ENCODE peak calls at places on chromosomes 3 and 15, in eight cellular contexts. One of them, this sample, is unnamed.

GRCh38 chr3:189457666-189458065 is 173.5 kb upstream of the TP63 start:
- DNase-seq in BJ: no peak
- DNase-seq in cardiac muscle cell: no peak
- DNase-seq in heart left ventricle: no peak
- DNase-seq in prostate gland: no peak
- DNase-seq in AG10803: no peak
- DNase-seq in GM12865: no peak
- DNase-seq in A549: no peak
- DNase-seq in this sample: no peak

GRCh38 chr15:72227192-72227586 is 3.8 kb downstream of the PKM start:
- DNase-seq in AG10803: peak
- DNase-seq in heart left ventricle: no peak
- DNase-seq in cardiac muscle cell: no peak
- DNase-seq in prostate gland: no peak
- DNase-seq in BJ: no peak
- DNase-seq in GM12865: peak
- DNase-seq in A549: no peak
- DNase-seq in this sample: peak

GRCh38 chr3:186160691-186161243 is 51.9 kb upstream of the ETV5 start:
- DNase-seq in GM12865: no peak
- DNase-seq in prostate gland: no peak
- DNase-seq in cardiac muscle cell: no peak
- DNase-seq in A549: no peak
- DNase-seq in AG10803: no peak
- DNase-seq in BJ: no peak
- DNase-seq in heart left ventricle: no peak
- DNase-seq in this sample: no peak

GRCh38 chr15:88658972-88659931 is 20.4 kb downstream of the ISG20 start:
- DNase-seq in AG10803: peak
- DNase-seq in A549: no peak
- DNase-seq in cardiac muscle cell: no peak
- DNase-seq in heart left ventricle: no peak
- DNase-seq in BJ: no peak
- DNase-seq in GM12865: no peak
- DNase-seq in prostate gland: no peak
- DNase-seq in this sample: peak

GRCh38 chr3:114175204-114175987 is 3.5 kb downstream of the DRD3 start:
- DNase-seq in cardiac muscle cell: peak
- DNase-seq in GM12865: no peak
- DNase-seq in heart left ventricle: no peak
- DNase-seq in BJ: no peak
- DNase-seq in A549: no peak
- DNase-seq in AG10803: no peak
- DNase-seq in prostate gland: no peak
- DNase-seq in this sample: no peak

GRCh38 chr3:52350436-52350835 is 34.3 kb downstream of the DNAH1 start:
- DNase-seq in heart left ventricle: peak
- DNase-seq in A549: no peak
- DNase-seq in cardiac muscle cell: no peak
- DNase-seq in BJ: no peak
- DNase-seq in GM12865: no peak
- DNase-seq in AG10803: no peak
- DNase-seq in prostate gland: no peak
- DNase-seq in this sample: no peak

GRCh38 chr3:197029511-197030167 is at the start of gene MELTF:
- DNase-seq in A549: peak
- DNase-seq in GM12865: peak
- DNase-seq in BJ: no peak
- DNase-seq in prostate gland: no peak
- DNase-seq in AG10803: peak
- DNase-seq in heart left ventricle: peak
- DNase-seq in cardiac muscle cell: peak
- DNase-seq in this sample: peak

GRCh38 chr3:159838936-159839335 is 149.7 kb upstream of the IL12A start:
- DNase-seq in cardiac muscle cell: no peak
- DNase-seq in AG10803: no peak
- DNase-seq in heart left ventricle: no peak
- DNase-seq in BJ: no peak
- DNase-seq in prostate gland: no peak
- DNase-seq in GM12865: no peak
- DNase-seq in A549: no peak
- DNase-seq in this sample: no peak

GRCh38 chr3:190721330-190721729 is 141.2 kb downstream of the GMNC start:
- DNase-seq in heart left ventricle: no peak
- DNase-seq in GM12865: peak
- DNase-seq in cardiac muscle cell: no peak
- DNase-seq in prostate gland: no peak
- DNase-seq in AG10803: no peak
- DNase-seq in BJ: no peak
- DNase-seq in A549: no peak
- DNase-seq in this sample: no peak

GRCh38 chr3:183259087-183259486 is 6.0 kb downstream of the B3GNT5 start:
- DNase-seq in BJ: no peak
- DNase-seq in A549: no peak
- DNase-seq in cardiac muscle cell: no peak
- DNase-seq in GM12865: no peak
- DNase-seq in prostate gland: no peak
- DNase-seq in heart left ventricle: no peak
- DNase-seq in AG10803: no peak
- DNase-seq in this sample: no peak

GRCh38 chr3:33575313-33575712 is 135.1 kb upstream of the UBP1 start:
- DNase-seq in prostate gland: no peak
- DNase-seq in BJ: no peak
- DNase-seq in A549: no peak
- DNase-seq in GM12865: no peak
- DNase-seq in AG10803: no peak
- DNase-seq in cardiac muscle cell: no peak
- DNase-seq in heart left ventricle: no peak
- DNase-seq in this sample: no peak

GRCh38 chr3:188796122-188796631 is 375.6 kb upstream of the TPRG1 start:
- DNase-seq in heart left ventricle: no peak
- DNase-seq in prostate gland: no peak
- DNase-seq in BJ: peak
- DNase-seq in AG10803: peak
- DNase-seq in GM12865: peak
- DNase-seq in A549: no peak
- DNase-seq in cardiac muscle cell: no peak
- DNase-seq in this sample: peak

GRCh38 chr15:58293622-58294550 is 137.9 kb upstream of the LIPC start:
- DNase-seq in prostate gland: no peak
- DNase-seq in GM12865: no peak
- DNase-seq in AG10803: no peak
- DNase-seq in BJ: no peak
- DNase-seq in heart left ventricle: no peak
- DNase-seq in A549: no peak
- DNase-seq in cardiac muscle cell: no peak
- DNase-seq in this sample: no peak

GRCh38 chr3:69499899-69500316 is 114.0 kb upstream of the FRMD4B start:
- DNase-seq in heart left ventricle: peak
- DNase-seq in prostate gland: no peak
- DNase-seq in A549: no peak
- DNase-seq in AG10803: no peak
- DNase-seq in BJ: no peak
- DNase-seq in cardiac muscle cell: no peak
- DNase-seq in GM12865: no peak
- DNase-seq in this sample: no peak

GRCh38 chr3:73520931-73521461 is 103.7 kb downstream of the PDZRN3 start:
- DNase-seq in BJ: no peak
- DNase-seq in AG10803: peak
- DNase-seq in cardiac muscle cell: no peak
- DNase-seq in GM12865: no peak
- DNase-seq in prostate gland: peak
- DNase-seq in heart left ventricle: peak
- DNase-seq in A549: no peak
- DNase-seq in this sample: no peak

GRCh38 chr15:66852064-66852905 is 150.2 kb downstream of the SMAD6 start:
- DNase-seq in cardiac muscle cell: no peak
- DNase-seq in heart left ventricle: no peak
- DNase-seq in GM12865: no peak
- DNase-seq in A549: no peak
- DNase-seq in BJ: no peak
- DNase-seq in AG10803: no peak
- DNase-seq in prostate gland: no peak
- DNase-seq in this sample: no peak

GRCh38 chr15:96324192-96324895 is 6.2 kb upstream of the NR2F2 start:
- DNase-seq in GM12865: no peak
- DNase-seq in BJ: no peak
- DNase-seq in prostate gland: no peak
- DNase-seq in AG10803: no peak
- DNase-seq in cardiac muscle cell: no peak
- DNase-seq in A549: no peak
- DNase-seq in heart left ventricle: no peak
- DNase-seq in this sample: peak

GRCh38 chr3:99842826-99843589 is 25.3 kb downstream of the CMSS1 start:
- DNase-seq in prostate gland: no peak
- DNase-seq in heart left ventricle: no peak
- DNase-seq in AG10803: peak
- DNase-seq in A549: no peak
- DNase-seq in cardiac muscle cell: peak
- DNase-seq in BJ: no peak
- DNase-seq in GM12865: peak
- DNase-seq in this sample: peak

GRCh38 chr3:147371141-147371540 is 35.2 kb downstream of the ZIC4 start:
- DNase-seq in A549: no peak
- DNase-seq in heart left ventricle: no peak
- DNase-seq in AG10803: no peak
- DNase-seq in cardiac muscle cell: no peak
- DNase-seq in BJ: no peak
- DNase-seq in prostate gland: no peak
- DNase-seq in GM12865: no peak
- DNase-seq in this sample: no peak

GRCh38 chr3:153626158-153626557 is 464.1 kb downstream of the RAP2B start:
- DNase-seq in heart left ventricle: no peak
- DNase-seq in A549: no peak
- DNase-seq in GM12865: peak
- DNase-seq in cardiac muscle cell: no peak
- DNase-seq in BJ: no peak
- DNase-seq in prostate gland: no peak
- DNase-seq in AG10803: no peak
- DNase-seq in this sample: no peak

GRCh38 chr3:125310623-125311076 is 64.5 kb downstream of the ZNF148 start:
- DNase-seq in prostate gland: no peak
- DNase-seq in AG10803: no peak
- DNase-seq in heart left ventricle: no peak
- DNase-seq in cardiac muscle cell: no peak
- DNase-seq in GM12865: peak
- DNase-seq in BJ: no peak
- DNase-seq in A549: no peak
- DNase-seq in this sample: no peak

GRCh38 chr3:134406331-134407246 is 32.3 kb upstream of the AMOTL2 start:
- DNase-seq in AG10803: no peak
- DNase-seq in prostate gland: no peak
- DNase-seq in GM12865: no peak
- DNase-seq in A549: no peak
- DNase-seq in cardiac muscle cell: peak
- DNase-seq in BJ: no peak
- DNase-seq in heart left ventricle: peak
- DNase-seq in this sample: no peak
- H3K4me3 ChIP-seq in AG10803: peak
- H3K4me3 ChIP-seq in prostate gland: peak
- H3K4me3 ChIP-seq in GM12865: no peak
- H3K4me3 ChIP-seq in A549: no peak
- H3K4me3 ChIP-seq in cardiac muscle cell: peak
- H3K4me3 ChIP-seq in BJ: peak
- H3K4me3 ChIP-seq in heart left ventricle: peak
- H3K4me3 ChIP-seq in this sample: peak

GRCh38 chr3:172447611-172448579 is at the start of gene GHSR:
- DNase-seq in heart left ventricle: no peak
- DNase-seq in A549: no peak
- DNase-seq in cardiac muscle cell: no peak
- DNase-seq in AG10803: no peak
- DNase-seq in BJ: no peak
- DNase-seq in prostate gland: no peak
- DNase-seq in GM12865: no peak
- DNase-seq in this sample: no peak
- H3K4me3 ChIP-seq in heart left ventricle: no peak
- H3K4me3 ChIP-seq in A549: no peak
- H3K4me3 ChIP-seq in cardiac muscle cell: no peak
- H3K4me3 ChIP-seq in AG10803: no peak
- H3K4me3 ChIP-seq in BJ: no peak
- H3K4me3 ChIP-seq in prostate gland: no peak
- H3K4me3 ChIP-seq in GM12865: no peak
- H3K4me3 ChIP-seq in this sample: no peak

DNA sequence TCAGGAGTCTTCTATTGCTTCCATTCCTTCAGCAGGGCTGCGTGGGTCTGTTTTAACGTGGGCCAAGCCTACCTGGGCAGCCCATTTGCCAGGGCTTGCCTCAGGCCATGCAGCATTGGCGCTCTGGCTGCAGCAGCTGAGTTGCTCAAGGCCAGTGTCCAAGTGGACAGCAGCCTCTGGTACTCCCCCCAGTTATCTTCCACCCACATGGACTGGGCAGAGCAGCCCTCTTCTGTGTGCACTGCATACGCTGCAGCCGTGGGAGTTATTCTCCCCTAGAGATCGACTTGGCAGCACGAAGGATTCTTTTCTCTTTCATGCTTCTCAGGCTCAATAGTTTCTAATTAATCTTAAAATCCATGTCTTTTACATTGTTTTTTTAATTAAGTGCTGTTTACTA is 6.9 kb upstream of the CAPN3 start:
- DNase-seq in cardiac muscle cell: no peak
- DNase-seq in BJ: no peak
- DNase-seq in prostate gland: no peak
- DNase-seq in GM12865: no peak
- DNase-seq in A549: no peak
- DNase-seq in heart left ventricle: no peak
- DNase-seq in AG10803: no peak
- DNase-seq in this sample: no peak
- H3K4me3 ChIP-seq in cardiac muscle cell: no peak
- H3K4me3 ChIP-seq in BJ: no peak
- H3K4me3 ChIP-seq in prostate gland: no peak
- H3K4me3 ChIP-seq in GM12865: no peak
- H3K4me3 ChIP-seq in A549: no peak
- H3K4me3 ChIP-seq in heart left ventricle: no peak
- H3K4me3 ChIP-seq in AG10803: no peak
- H3K4me3 ChIP-seq in this sample: no peak

GRCh38 chr3:141368062-141368924 is at the start of gene ZBTB38:
- DNase-seq in A549: peak
- DNase-seq in cardiac muscle cell: peak
- DNase-seq in AG10803: peak
- DNase-seq in BJ: peak
- DNase-seq in GM12865: peak
- DNase-seq in prostate gland: peak
- DNase-seq in heart left ventricle: peak
- DNase-seq in this sample: peak

GRCh38 chr3:141372656-141373055 is 4.4 kb downstream of the ZBTB38 start:
- DNase-seq in GM12865: no peak
- DNase-seq in A549: no peak
- DNase-seq in cardiac muscle cell: no peak
- DNase-seq in heart left ventricle: no peak
- DNase-seq in AG10803: no peak
- DNase-seq in BJ: no peak
- DNase-seq in prostate gland: no peak
- DNase-seq in this sample: no peak

GRCh38 chr3:141371882-141372281 is 3.6 kb downstream of the ZBTB38 start:
- DNase-seq in prostate gland: no peak
- DNase-seq in AG10803: no peak
- DNase-seq in A549: no peak
- DNase-seq in cardiac muscle cell: no peak
- DNase-seq in heart left ventricle: no peak
- DNase-seq in GM12865: peak
- DNase-seq in BJ: no peak
- DNase-seq in this sample: no peak

GRCh38 chr3:141368925-141369794 is 856 bp downstream of the ZBTB38 start:
- DNase-seq in AG10803: no peak
- DNase-seq in heart left ventricle: no peak
- DNase-seq in cardiac muscle cell: no peak
- DNase-seq in GM12865: peak
- DNase-seq in prostate gland: no peak
- DNase-seq in BJ: no peak
- DNase-seq in A549: no peak
- DNase-seq in this sample: peak

GRCh38 chr3:141370065-141370533 is 1.8 kb downstream of the ZBTB38 start:
- DNase-seq in BJ: no peak
- DNase-seq in prostate gland: peak
- DNase-seq in AG10803: peak
- DNase-seq in A549: peak
- DNase-seq in GM12865: peak
- DNase-seq in cardiac muscle cell: peak
- DNase-seq in heart left ventricle: peak
- DNase-seq in this sample: peak
- H3K4me3 ChIP-seq in BJ: no peak
- H3K4me3 ChIP-seq in prostate gland: no peak
- H3K4me3 ChIP-seq in AG10803: no peak
- H3K4me3 ChIP-seq in A549: peak
- H3K4me3 ChIP-seq in GM12865: peak
- H3K4me3 ChIP-seq in cardiac muscle cell: no peak
- H3K4me3 ChIP-seq in heart left ventricle: no peak
- H3K4me3 ChIP-seq in this sample: peak

This sample was measured in astrocyte.